ENCODE peak calls at places on chromosomes 5 and 9, in five cellular contexts. P, V, X, W and O are unnamed samples.
A peak's percentile ranks its signal among the peaks of the same experiment; 100 is the strongest.

GRCh38 chr9:20649381-20649780 is 27.1 kb upstream of the MLLT3 start:
- DNase-seq in P (no peak), V (no peak), X (no peak), W (no peak), O (peak; percentile 13)

GRCh38 chr9:3986060-3986459 is 313.8 kb downstream of the GLIS3 start:
- DNase-seq in P (no peak), V (no peak), X (no peak), W (no peak), O (no peak)

GRCh38 chr5:150661086-150661485 is at the start of gene MYOZ3:
- DNase-seq in P (no peak), V (no peak), X (no peak), W (no peak), O (no peak)

GRCh38 chr9:113922160-113922559 is 46.1 kb downstream of the ZNF618 start:
- DNase-seq in P (no peak), V (no peak), X (no peak), W (no peak), O (no peak)

GRCh38 chr5:139065296-139065695 is 132.9 kb downstream of the SIL1 start:
- DNase-seq in P (no peak), V (no peak), X (no peak), W (no peak), O (peak; percentile 30)

GRCh38 chr9:73683862-73684591 is 532.4 kb downstream of the ANXA1 start:
- DNase-seq in P (peak; percentile 15), V (no peak), X (no peak), W (no peak), O (peak; percentile 19)

GRCh38 chr9:116910201-116910600 is 223.1 kb downstream of the TRIM32 start:
- DNase-seq in P (no peak), V (no peak), X (no peak), W (no peak), O (no peak)

GRCh38 chr9:83699615-83700014 is 8.1 kb downstream of the UBQLN1 start:
- DNase-seq in P (no peak), V (no peak), X (no peak), W (no peak), O (no peak)

GRCh38 chr9:124675261-124676158 is 95.6 kb downstream of the NR6A1 start:
- DNase-seq in P (no peak), V (no peak), X (no peak), W (no peak), O (no peak)
- TF ChIP-seq CTCF in P (peak; percentile 29), V (no peak), X (no peak), W (no peak), O (no peak)

GRCh38 chr5:1343931-1344901 is 683 bp downstream of the CLPTM1L start:
- DNase-seq in P (no peak), V (no peak), X (no peak), W (no peak), O (no peak)

GRCh38 chr5:1342268-1342667 is 2.6 kb downstream of the CLPTM1L start:
- DNase-seq in P (no peak), V (no peak), X (no peak), W (no peak), O (no peak)

GRCh38 chr5:1341863-1342262 is 3.0 kb downstream of the CLPTM1L start:
- DNase-seq in P (no peak), V (no peak), X (no peak), W (no peak), O (no peak)

GRCh38 chr5:1344975-1345838 is at the start of gene CLPTM1L:
- DNase-seq in P (peak; percentile 24), V (peak; percentile 84), X (peak; percentile 39), W (peak; percentile 73), O (no peak)

GRCh38 chr5:1343315-1343751 is 1.6 kb downstream of the CLPTM1L start:
- DNase-seq in P (no peak), V (no peak), X (no peak), W (no peak), O (peak; percentile 61)
- H3K4me3 ChIP-seq in P (peak overlapping the region; percentile 96), V (no peak overlapping the region), X (no peak overlapping the region), W (no peak overlapping the region), O (peak overlapping the region; percentile 80)

GRCh38 chr5:163306421-163306820 is 131.0 kb upstream of the CCNG1 start:
- DNase-seq in P (no peak), V (no peak), X (no peak), W (no peak), O (peak; percentile 16)
- TF ChIP-seq CTCF in P (peak; percentile 50), V (no peak), X (peak; percentile 50), W (no peak), O (peak; percentile 68)

GRCh38 chr5:10632110-10632903 is 68.4 kb downstream of the ANKRD33B start:
- DNase-seq in P (no peak), V (no peak), X (no peak), W (no peak), O (peak; percentile 32)
- H3K4me3 ChIP-seq in P (no peak overlapping the region), V (no peak overlapping the region), X (no peak overlapping the region), W (no peak overlapping the region), O (no peak overlapping the region)

GRCh38 chr9:133874061-133874638 is 118.0 kb downstream of the VAV2 start:
- DNase-seq in P (no peak), V (no peak), X (peak; percentile 85), W (peak; percentile 31), O (peak; percentile 12)
- TF ChIP-seq CTCF in P (no peak), V (no peak), X (no peak), W (no peak), O (no peak)

GRCh38 chr5:100828756-100829342 is 74.2 kb downstream of the ST8SIA4 start:
- DNase-seq in P (no peak), V (no peak), X (peak; percentile 31), W (no peak), O (no peak)
- H3K4me3 ChIP-seq in P (no peak overlapping the region), V (no peak overlapping the region), X (no peak overlapping the region), W (no peak overlapping the region), O (no peak overlapping the region)

GRCh38 chr5:62138607-62139006 is 167.4 kb upstream of the KIF2A start:
- DNase-seq in P (no peak), V (no peak), X (no peak), W (no peak), O (no peak)

GRCh38 chr5:62139741-62140140 is 166.3 kb upstream of the KIF2A start:
- DNase-seq in P (no peak), V (no peak), X (no peak), W (no peak), O (no peak)

GRCh38 chr5:62144395-62145022 is 161.5 kb upstream of the KIF2A start:
- DNase-seq in P (no peak), V (no peak), X (no peak), W (no peak), O (no peak)

GRCh38 chr5:62142351-62142750 is 163.7 kb upstream of the KIF2A start:
- DNase-seq in P (no peak), V (no peak), X (no peak), W (no peak), O (no peak)

DNA sequence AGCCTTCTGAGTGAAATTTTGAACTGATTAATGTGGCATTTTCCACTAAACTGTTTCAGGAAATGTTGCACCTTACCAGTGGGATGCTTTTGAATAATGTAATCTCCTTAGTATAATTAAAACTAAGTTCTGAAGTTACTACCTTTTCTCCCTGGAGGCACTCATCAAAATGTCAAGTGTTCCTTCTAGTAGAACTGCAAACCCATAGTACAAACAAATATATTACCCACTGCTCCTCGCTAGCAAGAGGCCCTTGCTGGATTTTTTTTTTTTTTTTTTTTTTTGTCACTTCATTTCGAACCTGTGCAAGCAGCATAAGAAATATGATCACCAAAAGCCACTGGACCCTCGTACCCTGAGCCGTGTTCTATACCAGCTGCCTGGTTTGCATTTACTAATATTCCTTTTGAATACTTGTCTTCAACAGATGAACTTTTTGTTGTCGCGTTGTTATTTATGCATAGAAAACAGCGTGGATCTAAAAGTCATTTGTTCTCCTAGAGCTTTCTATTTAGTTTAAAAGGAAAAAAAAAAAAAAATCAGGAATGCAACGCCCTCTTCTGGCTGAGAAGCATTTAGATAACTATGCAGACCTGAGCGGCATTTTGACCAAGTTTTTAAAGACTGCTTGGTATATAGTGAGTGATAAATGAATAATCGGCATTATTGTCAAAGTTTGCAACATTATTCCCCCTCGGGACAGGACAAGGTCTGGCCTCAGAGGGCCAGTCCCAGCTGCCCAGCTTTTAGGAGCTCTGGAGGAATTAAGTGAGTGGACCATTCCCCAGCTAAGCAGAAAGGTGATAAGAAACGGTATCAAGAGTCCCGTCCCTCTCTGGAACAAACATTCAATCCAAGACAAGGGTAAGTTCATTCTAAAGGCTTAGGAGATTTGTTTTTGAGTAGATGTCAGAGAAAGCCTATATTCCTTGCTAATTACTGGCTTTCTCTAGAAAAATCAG is 162.5 kb upstream of the KIF2A start:
- DNase-seq in P (no peak), V (no peak), X (no peak), W (no peak), O (no peak)
- TF ChIP-seq CTCF in P (peak; percentile 72), V (no peak), X (peak; percentile 55), W (no peak), O (peak; percentile 63)

DNA sequence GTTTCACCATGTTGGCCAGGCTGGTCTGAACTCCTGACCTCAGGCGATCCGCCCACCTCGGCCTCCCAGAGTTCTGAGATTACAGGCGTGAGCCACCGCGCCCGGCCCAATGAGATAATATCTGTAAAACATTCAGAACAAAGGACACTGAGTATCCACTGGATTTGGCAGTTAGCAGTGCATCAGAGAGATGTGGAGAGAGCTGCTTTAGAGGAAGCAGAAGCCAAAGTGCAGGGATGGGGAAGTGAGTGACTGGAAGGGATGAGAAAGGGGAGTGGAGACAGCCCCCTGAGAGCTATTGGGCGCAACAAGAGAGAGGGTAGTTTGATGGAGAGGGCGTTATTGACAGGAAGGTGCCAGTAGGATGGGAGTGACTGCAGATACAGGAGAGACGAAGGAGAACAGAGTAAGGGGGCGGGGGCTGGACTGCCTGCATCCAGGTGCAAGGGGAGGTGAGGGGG is 157.5 kb upstream of the SHB start:
- DNase-seq in P (no peak), V (no peak), X (no peak), W (no peak), O (no peak)
- H3K4me3 ChIP-seq in P (no peak overlapping the region), V (no peak overlapping the region), X (peak overlapping the region; percentile 20), W (no peak overlapping the region), O (peak overlapping the region; percentile 19)